ENCODE peak calls at places on chromosomes 3 and 15, in nine cellular contexts. One of them, this sample, is unnamed.

GRCh38 chr15:98954411-98954810 is 53.2 kb downstream of the PGPEP1L start:
- DNase-seq in caudate nucleus: no peak
- DNase-seq in cardiac muscle cell: no peak
- DNase-seq in thyroid gland: peak
- DNase-seq in H9: no peak
- DNase-seq in CD8-positive, alpha-beta memory T cell: no peak
- DNase-seq in brain microvascular endothelial cell: peak
- DNase-seq in SK-N-SH: peak
- DNase-seq in Panc1: no peak
- DNase-seq in this sample: no peak

GRCh38 chr3:153442386-153442785 is 280.4 kb downstream of the RAP2B start:
- DNase-seq in caudate nucleus: no peak
- DNase-seq in cardiac muscle cell: no peak
- DNase-seq in thyroid gland: no peak
- DNase-seq in H9: no peak
- DNase-seq in CD8-positive, alpha-beta memory T cell: no peak
- DNase-seq in brain microvascular endothelial cell: no peak
- DNase-seq in SK-N-SH: no peak
- DNase-seq in Panc1: no peak
- DNase-seq in this sample: no peak

GRCh38 chr3:56133423-56133822 is 334.8 kb downstream of the ERC2 start:
- DNase-seq in caudate nucleus: no peak
- DNase-seq in cardiac muscle cell: no peak
- DNase-seq in thyroid gland: no peak
- DNase-seq in H9: no peak
- DNase-seq in CD8-positive, alpha-beta memory T cell: no peak
- DNase-seq in brain microvascular endothelial cell: peak
- DNase-seq in SK-N-SH: no peak
- DNase-seq in Panc1: no peak
- DNase-seq in this sample: peak

GRCh38 chr3:57892423-57892822 is 115.8 kb upstream of the FLNB start:
- DNase-seq in caudate nucleus: no peak
- DNase-seq in cardiac muscle cell: no peak
- DNase-seq in thyroid gland: no peak
- DNase-seq in H9: no peak
- DNase-seq in CD8-positive, alpha-beta memory T cell: no peak
- DNase-seq in brain microvascular endothelial cell: peak
- DNase-seq in SK-N-SH: no peak
- DNase-seq in Panc1: no peak
- DNase-seq in this sample: peak

GRCh38 chr3:17195856-17196604 is 311.3 kb downstream of the PLCL2 start:
- DNase-seq in caudate nucleus: no peak
- DNase-seq in cardiac muscle cell: peak
- DNase-seq in thyroid gland: no peak
- DNase-seq in H9: no peak
- DNase-seq in CD8-positive, alpha-beta memory T cell: no peak
- DNase-seq in brain microvascular endothelial cell: no peak
- DNase-seq in SK-N-SH: no peak
- DNase-seq in Panc1: no peak
- DNase-seq in this sample: no peak

GRCh38 chr3:58120075-58120812 is 90.5 kb downstream of the DNASE1L3 start:
- DNase-seq in caudate nucleus: no peak
- DNase-seq in cardiac muscle cell: no peak
- DNase-seq in thyroid gland: no peak
- DNase-seq in H9: no peak
- DNase-seq in CD8-positive, alpha-beta memory T cell: no peak
- DNase-seq in brain microvascular endothelial cell: no peak
- DNase-seq in SK-N-SH: no peak
- DNase-seq in Panc1: no peak
- DNase-seq in this sample: no peak

GRCh38 chr3:197854596-197855343 is 63.7 kb downstream of the LRCH3 start:
- DNase-seq in caudate nucleus: no peak
- DNase-seq in cardiac muscle cell: no peak
- DNase-seq in thyroid gland: no peak
- DNase-seq in H9: peak
- DNase-seq in CD8-positive, alpha-beta memory T cell: no peak
- DNase-seq in brain microvascular endothelial cell: peak
- DNase-seq in SK-N-SH: no peak
- DNase-seq in Panc1: peak
- DNase-seq in this sample: peak

GRCh38 chr3:184524981-184525336 is 36.6 kb upstream of the EPHB3 start:
- DNase-seq in caudate nucleus: no peak
- DNase-seq in cardiac muscle cell: no peak
- DNase-seq in thyroid gland: no peak
- DNase-seq in H9: no peak
- DNase-seq in CD8-positive, alpha-beta memory T cell: no peak
- DNase-seq in brain microvascular endothelial cell: no peak
- DNase-seq in SK-N-SH: peak
- DNase-seq in Panc1: no peak
- DNase-seq in this sample: no peak

GRCh38 chr3:38020342-38020726 is 9.1 kb downstream of the PLCD1 start:
- DNase-seq in caudate nucleus: no peak
- DNase-seq in cardiac muscle cell: no peak
- DNase-seq in thyroid gland: no peak
- DNase-seq in H9: no peak
- DNase-seq in CD8-positive, alpha-beta memory T cell: no peak
- DNase-seq in brain microvascular endothelial cell: no peak
- DNase-seq in SK-N-SH: no peak
- DNase-seq in Panc1: no peak
- DNase-seq in this sample: no peak

GRCh38 chr3:114709102-114709501 is 415.3 kb downstream of the TIGIT start:
- DNase-seq in caudate nucleus: no peak
- DNase-seq in cardiac muscle cell: no peak
- DNase-seq in thyroid gland: no peak
- DNase-seq in H9: no peak
- DNase-seq in CD8-positive, alpha-beta memory T cell: no peak
- DNase-seq in brain microvascular endothelial cell: peak
- DNase-seq in SK-N-SH: no peak
- DNase-seq in Panc1: no peak
- DNase-seq in this sample: peak

DNA sequence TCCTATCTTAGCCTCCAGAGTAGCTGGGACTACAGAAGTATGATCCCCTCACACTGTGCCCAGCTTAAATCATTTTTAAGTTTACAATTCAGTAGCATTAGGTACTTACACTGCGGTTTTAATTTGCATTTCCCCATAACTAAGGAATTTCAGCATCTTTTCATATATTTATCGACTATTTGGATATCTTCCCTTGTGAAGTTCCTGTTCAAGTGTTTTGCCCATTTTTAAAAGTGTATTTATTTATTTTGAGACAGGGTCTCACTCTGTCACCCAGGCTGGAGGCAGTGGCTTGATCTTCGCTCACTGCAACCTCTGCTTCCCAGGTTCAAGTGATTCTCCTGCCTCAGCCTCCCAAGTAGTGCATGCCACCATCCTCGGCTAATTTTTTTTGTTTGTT is 12.5 kb upstream of the MAP2K1 start:
- DNase-seq in caudate nucleus: no peak
- DNase-seq in cardiac muscle cell: no peak
- DNase-seq in thyroid gland: no peak
- DNase-seq in H9: no peak
- DNase-seq in CD8-positive, alpha-beta memory T cell: no peak
- DNase-seq in brain microvascular endothelial cell: no peak
- DNase-seq in SK-N-SH: no peak
- DNase-seq in Panc1: no peak
- DNase-seq in this sample: no peak
- H3K27ac ChIP-seq in caudate nucleus: no peak
- H3K27ac ChIP-seq in cardiac muscle cell: no peak
- H3K27ac ChIP-seq in thyroid gland: no peak
- H3K27ac ChIP-seq in H9: no peak
- H3K27ac ChIP-seq in CD8-positive, alpha-beta memory T cell: no peak
- H3K27ac ChIP-seq in brain microvascular endothelial cell: no peak
- H3K27ac ChIP-seq in SK-N-SH: no peak
- H3K27ac ChIP-seq in Panc1: no peak
- H3K27ac ChIP-seq in this sample: no peak

GRCh38 chr3:194075088-194075615 is 60.8 kb upstream of the HES1 start:
- DNase-seq in caudate nucleus: no peak
- DNase-seq in cardiac muscle cell: no peak
- DNase-seq in thyroid gland: no peak
- DNase-seq in H9: no peak
- DNase-seq in CD8-positive, alpha-beta memory T cell: no peak
- DNase-seq in brain microvascular endothelial cell: no peak
- DNase-seq in SK-N-SH: no peak
- DNase-seq in Panc1: no peak
- DNase-seq in this sample: no peak
- H3K27ac ChIP-seq in caudate nucleus: no peak
- H3K27ac ChIP-seq in cardiac muscle cell: no peak
- H3K27ac ChIP-seq in thyroid gland: no peak
- H3K27ac ChIP-seq in H9: no peak
- H3K27ac ChIP-seq in CD8-positive, alpha-beta memory T cell: no peak
- H3K27ac ChIP-seq in brain microvascular endothelial cell: no peak
- H3K27ac ChIP-seq in SK-N-SH: no peak
- H3K27ac ChIP-seq in Panc1: peak
- H3K27ac ChIP-seq in this sample: no peak

GRCh38 chr3:50095352-50095998 is 6.8 kb downstream of the RBM5 start:
- DNase-seq in caudate nucleus: no peak
- DNase-seq in cardiac muscle cell: no peak
- DNase-seq in thyroid gland: no peak
- DNase-seq in H9: no peak
- DNase-seq in CD8-positive, alpha-beta memory T cell: no peak
- DNase-seq in brain microvascular endothelial cell: no peak
- DNase-seq in SK-N-SH: no peak
- DNase-seq in Panc1: no peak
- DNase-seq in this sample: no peak

GRCh38 chr3:50089603-50089945 is 855 bp downstream of the RBM5 start:
- DNase-seq in caudate nucleus: no peak
- DNase-seq in cardiac muscle cell: peak
- DNase-seq in thyroid gland: peak
- DNase-seq in H9: no peak
- DNase-seq in CD8-positive, alpha-beta memory T cell: no peak
- DNase-seq in brain microvascular endothelial cell: peak
- DNase-seq in SK-N-SH: no peak
- DNase-seq in Panc1: no peak
- DNase-seq in this sample: peak

GRCh38 chr3:50088725-50089602 is at the start of gene RBM5:
- DNase-seq in caudate nucleus: peak
- DNase-seq in cardiac muscle cell: peak
- DNase-seq in thyroid gland: peak
- DNase-seq in H9: peak
- DNase-seq in CD8-positive, alpha-beta memory T cell: peak
- DNase-seq in brain microvascular endothelial cell: peak
- DNase-seq in SK-N-SH: peak
- DNase-seq in Panc1: peak
- DNase-seq in this sample: peak

DNA sequence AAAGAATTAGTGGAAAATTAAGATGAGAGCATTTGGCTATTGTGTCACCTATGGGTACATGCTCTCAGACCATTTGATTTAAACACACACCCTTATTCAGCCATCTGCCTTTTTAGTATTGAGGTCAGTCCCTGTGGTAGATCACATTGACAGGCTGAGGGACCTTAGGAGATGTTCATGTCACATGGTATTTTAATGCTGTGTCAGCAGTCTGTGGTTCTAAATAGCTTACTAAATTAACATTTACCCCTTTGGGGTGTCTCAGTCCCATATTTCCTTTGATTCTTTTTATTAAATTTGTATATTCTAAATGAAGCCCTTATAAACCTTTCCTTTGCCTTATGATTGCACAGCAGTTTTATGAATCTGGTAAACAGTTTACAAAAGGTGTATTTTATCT is 2.3 kb downstream of the RBM5 start:
- DNase-seq in caudate nucleus: no peak
- DNase-seq in cardiac muscle cell: no peak
- DNase-seq in thyroid gland: no peak
- DNase-seq in H9: no peak
- DNase-seq in CD8-positive, alpha-beta memory T cell: no peak
- DNase-seq in brain microvascular endothelial cell: no peak
- DNase-seq in SK-N-SH: no peak
- DNase-seq in Panc1: no peak
- DNase-seq in this sample: no peak
- H3K27ac ChIP-seq in caudate nucleus: no peak
- H3K27ac ChIP-seq in cardiac muscle cell: peak
- H3K27ac ChIP-seq in thyroid gland: no peak
- H3K27ac ChIP-seq in H9: no peak
- H3K27ac ChIP-seq in CD8-positive, alpha-beta memory T cell: no peak
- H3K27ac ChIP-seq in brain microvascular endothelial cell: no peak
- H3K27ac ChIP-seq in SK-N-SH: no peak
- H3K27ac ChIP-seq in Panc1: peak
- H3K27ac ChIP-seq in this sample: no peak

GRCh38 chr3:139523166-139523565 is 16.4 kb downstream of the RBP1 start:
- DNase-seq in caudate nucleus: no peak
- DNase-seq in cardiac muscle cell: no peak
- DNase-seq in thyroid gland: no peak
- DNase-seq in H9: no peak
- DNase-seq in CD8-positive, alpha-beta memory T cell: no peak
- DNase-seq in brain microvascular endothelial cell: no peak
- DNase-seq in SK-N-SH: no peak
- DNase-seq in Panc1: no peak
- DNase-seq in this sample: no peak

GRCh38 chr3:139523718-139524117 is 15.8 kb downstream of the RBP1 start:
- DNase-seq in caudate nucleus: no peak
- DNase-seq in cardiac muscle cell: no peak
- DNase-seq in thyroid gland: no peak
- DNase-seq in H9: no peak
- DNase-seq in CD8-positive, alpha-beta memory T cell: no peak
- DNase-seq in brain microvascular endothelial cell: no peak
- DNase-seq in SK-N-SH: no peak
- DNase-seq in Panc1: no peak
- DNase-seq in this sample: no peak

GRCh38 chr3:139527287-139527686 is 12.3 kb downstream of the RBP1 start:
- DNase-seq in caudate nucleus: no peak
- DNase-seq in cardiac muscle cell: no peak
- DNase-seq in thyroid gland: no peak
- DNase-seq in H9: no peak
- DNase-seq in CD8-positive, alpha-beta memory T cell: no peak
- DNase-seq in brain microvascular endothelial cell: no peak
- DNase-seq in SK-N-SH: no peak
- DNase-seq in Panc1: no peak
- DNase-seq in this sample: no peak

GRCh38 chr3:139526146-139526545 is 13.4 kb downstream of the RBP1 start:
- DNase-seq in caudate nucleus: no peak
- DNase-seq in cardiac muscle cell: no peak
- DNase-seq in thyroid gland: no peak
- DNase-seq in H9: no peak
- DNase-seq in CD8-positive, alpha-beta memory T cell: no peak
- DNase-seq in brain microvascular endothelial cell: no peak
- DNase-seq in SK-N-SH: no peak
- DNase-seq in Panc1: no peak
- DNase-seq in this sample: no peak

DNA sequence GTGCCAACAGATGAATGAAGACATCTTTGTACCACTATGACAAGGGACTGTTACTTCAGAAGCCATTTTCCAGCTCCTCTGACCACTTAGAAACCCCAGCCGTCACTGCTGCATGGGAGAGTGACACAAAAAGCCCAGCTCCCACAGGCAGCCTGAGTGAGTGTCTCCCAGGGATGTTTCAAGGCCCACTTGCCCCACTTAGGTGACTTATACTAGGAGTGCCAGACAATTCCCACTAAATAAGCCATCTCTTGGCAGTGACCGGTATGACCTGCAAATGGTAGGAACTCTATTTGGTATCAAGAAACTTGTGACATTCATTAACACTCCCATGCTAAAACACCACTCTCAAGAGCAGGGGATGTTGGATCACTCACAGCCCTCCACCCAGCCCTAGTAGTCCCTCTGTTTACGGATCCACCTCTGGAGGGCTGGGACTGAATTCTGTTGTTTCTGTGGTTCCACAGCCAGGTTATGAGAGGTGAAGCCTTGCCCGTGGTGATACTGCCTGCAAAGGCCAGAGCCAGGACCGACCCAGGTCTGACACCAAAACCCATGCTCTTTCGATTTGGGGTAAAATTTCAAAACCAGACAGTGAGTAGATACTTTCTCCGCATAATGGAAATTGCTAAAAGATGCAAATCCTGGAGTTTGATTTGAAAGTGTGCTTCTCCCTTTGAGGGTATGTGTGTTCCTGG is 14.6 kb downstream of the RBP1 start:
- DNase-seq in caudate nucleus: no peak
- DNase-seq in cardiac muscle cell: no peak
- DNase-seq in thyroid gland: no peak
- DNase-seq in H9: no peak
- DNase-seq in CD8-positive, alpha-beta memory T cell: no peak
- DNase-seq in brain microvascular endothelial cell: no peak
- DNase-seq in SK-N-SH: no peak
- DNase-seq in Panc1: no peak
- DNase-seq in this sample: no peak
- H3K27ac ChIP-seq in caudate nucleus: no peak
- H3K27ac ChIP-seq in cardiac muscle cell: no peak
- H3K27ac ChIP-seq in thyroid gland: no peak
- H3K27ac ChIP-seq in H9: no peak
- H3K27ac ChIP-seq in CD8-positive, alpha-beta memory T cell: no peak
- H3K27ac ChIP-seq in brain microvascular endothelial cell: no peak
- H3K27ac ChIP-seq in SK-N-SH: no peak
- H3K27ac ChIP-seq in Panc1: no peak
- H3K27ac ChIP-seq in this sample: no peak

This sample was measured in RWPE1.